ENCODE peak calls at places on chromosomes 1 and 21, in eight cellular contexts. G is lower leg skin, O is EH, J is neural progenitor cell, Y is cardiac septum, U is iris pigment epithelial cell, V is NCI-H1092 treated with DMSO at 0.1 percent for 48 hours, Z is 8988T. F is an unnamed sample.

GRCh38 chr1:39391741-39392679 is 99.4 kb upstream of the BMP8A start:
- DNase-seq in Z (peak), G (no peak), O (peak), Y (no peak), V (no peak), J (no peak), U (peak), F (peak)

GRCh38 chr1:92168657-92169056 is 49.1 kb upstream of the C1orf146 start:
- DNase-seq in G (no peak), O (no peak), Z (no peak), U (peak), Y (no peak), V (peak), J (peak), F (no peak)

GRCh38 chr1:5994713-5995621 is 2.7 kb upstream of the NPHP4 start:
- DNase-seq in J (no peak), O (no peak), G (no peak), V (no peak), Z (no peak), U (no peak), Y (peak), F (no peak)

GRCh38 chr1:27416387-27417111 is 24.1 kb downstream of the GPR3 start:
- DNase-seq in Y (no peak), U (peak), Z (no peak), J (peak), G (no peak), V (peak), O (peak), F (peak)

GRCh38 chr1:117128323-117129079 is 7.0 kb upstream of the TRIM45 start:
- DNase-seq in G (no peak), J (peak), O (peak), U (peak), Y (no peak), Z (no peak), V (peak), F (peak)

GRCh38 chr1:19312782-19313635 is 883 bp downstream of the SLC66A1 start:
- DNase-seq in V (no peak), G (no peak), Z (no peak), O (no peak), U (no peak), Y (no peak), J (no peak), F (no peak)

GRCh38 chr1:168092151-168092550 is 44.6 kb downstream of the GPR161 start:
- DNase-seq in J (no peak), Z (no peak), U (no peak), Y (no peak), G (no peak), O (no peak), V (no peak), F (no peak)

GRCh38 chr1:89274431-89274857 is 1.8 kb upstream of the GBP5 start:
- DNase-seq in V (no peak), J (no peak), O (peak), Z (no peak), Y (no peak), G (no peak), U (peak), F (peak)

GRCh38 chr1:116765962-116766361 is 11.7 kb downstream of the CD2 start:
- DNase-seq in O (peak), Z (no peak), J (no peak), U (peak), G (no peak), Y (no peak), V (no peak), F (peak)

GRCh38 chr1:225746361-225747179 is 31.1 kb upstream of the SRP9 start:
- DNase-seq in J (peak), V (peak), U (peak), G (peak), Z (no peak), Y (peak), O (peak), F (peak)

GRCh38 chr21:27261676-27262075 is 294.8 kb upstream of the ADAMTS5 start:
- DNase-seq in J (no peak), O (no peak), V (no peak), Y (no peak), Z (no peak), G (no peak), U (peak), F (peak)

GRCh38 chr21:41610042-41610839 is 102.3 kb upstream of the TMPRSS2 start:
- DNase-seq in Z (peak), G (no peak), U (peak), J (peak), Y (peak), O (peak), V (peak), F (peak)

GRCh38 chr1:16075337-16076002 is 2.0 kb upstream of the FAM131C start:
- DNase-seq in G (no peak), Y (no peak), U (peak), Z (no peak), V (no peak), O (peak), J (no peak), F (peak)